ENCODE peak calls at places on chromosomes 6 and 20, in six cellular contexts. Y is spleen, Q is breast epithelium, V is esophagus squamous epithelium, C is HCT116, J is uterus. H is an unnamed sample. For H3K4me1, the result is how much of the 10 kb centered on the place peaks cover.

GRCh38 chr6:114879719-114880118 is 536.9 kb upstream of the HS3ST5 start:
- DNase-seq in C (no peak), Q (no peak), Y (no peak), J (no peak), V (no peak), H (no peak)

GRCh38 chr20:32463642-32464400 is 105.7 kb downstream of the ASXL1 start:
- DNase-seq in C (no peak), Y (peak), V (no peak), J (no peak), Q (no peak), H (peak)

GRCh38 chr6:132728616-132729015 is 14.8 kb upstream of the VNN1 start:
- DNase-seq in C (no peak), J (no peak), V (no peak), Q (no peak), Y (no peak), H (no peak)

GRCh38 chr6:2797564-2798014 is 32.4 kb downstream of the WRNIP1 start:
- DNase-seq in J (no peak), Q (no peak), C (no peak), V (no peak), Y (no peak), H (no peak)

GRCh38 chr6:18412644-18413043 is 25.5 kb downstream of the RNF144B start:
- DNase-seq in Q (no peak), J (no peak), V (no peak), C (no peak), Y (no peak), H (no peak)

GRCh38 chr6:32168350-32168749 is 4.0 kb downstream of the EGFL8 start:
- DNase-seq in C (no peak), J (no peak), Q (no peak), V (no peak), Y (peak), H (no peak)

GRCh38 chr6:46510656-46511055 is 19.4 kb upstream of the RCAN2 start:
- DNase-seq in Q (no peak), Y (no peak), J (no peak), V (no peak), C (no peak), H (peak)

GRCh38 chr20:14114049-14114448 is 118.7 kb downstream of the MACROD2 start:
- DNase-seq in V (no peak), J (no peak), C (no peak), Q (no peak), Y (no peak), H (no peak)

GRCh38 chr6:30727920-30728605 is 7.9 kb downstream of the TUBB start:
- DNase-seq in Q (no peak), V (no peak), J (no peak), Y (peak), C (no peak), H (no peak)

GRCh38 chr6:147154454-147154853 is 49.8 kb upstream of the STXBP5 start:
- DNase-seq in J (no peak), Q (no peak), V (no peak), C (no peak), Y (no peak), H (no peak)

GRCh38 chr6:36929607-36930006 is 24.9 kb upstream of the PI16 start:
- DNase-seq in C (no peak), Q (no peak), J (no peak), V (no peak), Y (no peak), H (no peak)

GRCh38 chr6:55009114-55009513 is 162.5 kb downstream of the FAM83B start:
- DNase-seq in V (no peak), C (no peak), Q (no peak), J (no peak), Y (no peak), H (no peak)

GRCh38 chr6:118768904-118769325 is 117.5 kb upstream of the CEP85L start:
- DNase-seq in V (no peak), J (no peak), Y (no peak), Q (no peak), C (no peak), H (no peak)

GRCh38 chr20:41167118-41167470 is 29.8 kb downstream of the PLCG1 start:
- DNase-seq in C (no peak), Q (peak), Y (peak), V (no peak), J (no peak), H (no peak)

GRCh38 chr6:25942561-25943147 is 12.2 kb upstream of the SLC17A2 start:
- DNase-seq in Y (no peak), V (no peak), J (no peak), C (peak), Q (no peak), H (no peak)

GRCh38 chr6:168196385-168196860 is 117.4 kb upstream of the FRMD1 start:
- DNase-seq in J (no peak), V (no peak), Y (no peak), Q (peak), C (no peak), H (no peak)

GRCh38 chr6:19210849-19211590 is 626.1 kb upstream of the ID4 start:
- DNase-seq in J (no peak), Y (peak), V (no peak), C (no peak), Q (no peak), H (peak)

GRCh38 chr6:85388531-85388930 is 61.4 kb upstream of the NT5E start:
- DNase-seq in V (no peak), C (no peak), J (no peak), Q (no peak), Y (no peak), H (no peak)

GRCh38 chr6:36216559-36216958 is 20.0 kb downstream of the BRPF3 start:
- DNase-seq in V (no peak), J (no peak), C (no peak), Y (no peak), Q (no peak), H (no peak)

GRCh38 chr20:47960277-47960676 is 175.0 kb upstream of the SULF2 start:
- DNase-seq in J (no peak), Y (no peak), C (no peak), Q (no peak), V (no peak), H (no peak)

GRCh38 chr6:164252952-164253351 is 838.4 kb downstream of the QKI start:
- DNase-seq in J (no peak), Q (no peak), C (no peak), Y (no peak), V (no peak), H (no peak)

GRCh38 chr6:127340171-127340570 is 3.2 kb downstream of the ECHDC1 start:
- DNase-seq in Y (no peak), C (no peak), V (no peak), Q (no peak), J (no peak), H (no peak)

GRCh38 chr20:44454301-44454963 is 21.2 kb upstream of the TTPAL start:
- DNase-seq in V (no peak), C (no peak), Y (no peak), J (no peak), Q (no peak), H (no peak)

GRCh38 chr6:133609404-133610270 is 279.3 kb upstream of the TCF21 start:
- DNase-seq in V (no peak), C (peak), J (no peak), Q (no peak), Y (no peak), H (no peak)

GRCh38 chr6:113306552-113307145 is 550.5 kb upstream of the MARCKS start:
- DNase-seq in J (peak), C (peak), Q (peak), V (no peak), Y (peak), H (peak)

GRCh38 chr20:25324412-25324811 is 66.2 kb downstream of the ABHD12 start:
- DNase-seq in Q (no peak), V (no peak), Y (no peak), J (no peak), C (no peak), H (peak)

GRCh38 chr20:6590891-6591679 is 176.4 kb upstream of the BMP2 start:
- DNase-seq in Y (no peak), J (no peak), Q (no peak), C (no peak), V (no peak), H (no peak)

GRCh38 chr20:24149175-24149574 is 160.6 kb upstream of the GGTLC1 start:
- DNase-seq in J (no peak), Q (no peak), V (no peak), Y (no peak), C (no peak), H (no peak)

GRCh38 chr6:111620168-111620567 is 14.5 kb upstream of the TRAF3IP2 start:
- DNase-seq in V (no peak), Q (no peak), C (no peak), J (no peak), Y (no peak), H (no peak)
- H3K4me1 ChIP-seq in V (under half), Q (under half), C (under half), J (under half), Y (under half), H (under half)

DNA sequence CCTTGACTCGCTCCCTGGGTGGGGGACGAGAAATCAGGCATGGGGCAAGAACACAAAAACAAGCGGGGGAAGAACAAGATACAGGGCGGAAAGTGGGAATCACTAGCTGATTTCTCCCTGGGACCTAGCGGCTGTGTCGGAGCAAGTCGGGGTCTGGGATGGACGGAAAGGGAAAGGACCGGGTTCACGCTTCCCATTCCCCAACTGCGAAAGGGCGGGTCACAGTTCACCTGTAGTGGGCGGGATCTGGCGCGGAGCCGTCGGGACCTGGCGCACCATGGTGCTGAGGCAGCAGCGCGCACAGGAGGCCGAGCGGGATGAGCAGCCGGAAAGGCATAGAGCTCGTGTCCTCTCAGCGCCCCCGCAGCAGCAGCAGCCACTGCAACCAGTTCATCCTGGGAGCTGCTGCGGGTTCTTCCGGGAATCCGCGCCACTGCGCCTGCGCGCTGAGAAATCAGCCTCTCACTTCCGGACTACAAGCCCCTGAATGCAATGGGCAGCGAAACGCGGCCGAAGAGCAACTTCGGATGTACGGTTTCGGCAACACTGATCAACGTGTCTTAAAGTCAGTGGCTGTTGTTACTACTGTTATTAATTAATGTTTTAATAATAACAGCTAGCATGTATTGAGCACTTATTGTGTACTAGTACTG is at the start of gene EDEM2:
- DNase-seq in Q (peak), C (peak), Y (peak), V (peak), J (peak), H (peak)
- TF ChIP-seq POLR2A in Q (peak), C (peak), Y (peak), V (peak), J (no peak), H (no peak)

GRCh38 chr20:51385941-51386530 is 156.5 kb downstream of the NFATC2 start:
- DNase-seq in Q (no peak), V (no peak), C (peak), Y (peak), J (no peak), H (peak)

GRCh38 chr20:51388756-51389542 is 153.6 kb downstream of the NFATC2 start:
- DNase-seq in Y (no peak), J (no peak), C (no peak), Q (no peak), V (no peak), H (no peak)

GRCh38 chr20:51388227-51388626 is 154.3 kb downstream of the NFATC2 start:
- DNase-seq in J (no peak), V (no peak), Q (no peak), C (no peak), Y (no peak), H (no peak)

GRCh38 chr20:51386586-51386985 is 155.9 kb downstream of the NFATC2 start:
- DNase-seq in Y (peak), J (no peak), C (no peak), V (no peak), Q (no peak), H (no peak)

GRCh38 chr20:51387125-51387865 is 155.2 kb downstream of the NFATC2 start:
- DNase-seq in V (no peak), Y (peak), J (no peak), Q (no peak), C (no peak), H (no peak)
- H3K4me1 ChIP-seq in V (under half), Y (half or more), J (under half), Q (under half), C (under half), H (under half)

GRCh38 chr20:19975436-19975799 is 41.7 kb upstream of the NAA20 start:
- DNase-seq in Y (no peak), Q (no peak), C (no peak), V (no peak), J (no peak), H (peak)
- TF ChIP-seq POLR2A in Y (no peak), Q (no peak), C (no peak), V (no peak), J (no peak), H (no peak)